ENCODE peak calls at places on chromosomes 3 and 15, in six cellular contexts. K, M, W, Z, R and H are unnamed samples.

GRCh38 chr3:115550285-115550741 is 73.0 kb upstream of the GAP43 start:
- DNase-seq in M (no peak), Z (no peak), K (no peak), R (no peak), W (no peak), H (no peak)

GRCh38 chr15:80597081-80597480 is 98.0 kb upstream of the ABHD17C start:
- DNase-seq in Z (no peak), R (no peak), K (no peak), W (no peak), M (peak; percentile 40), H (no peak)

GRCh38 chr3:99837715-99838114 is 20.1 kb downstream of the CMSS1 start:
- DNase-seq in W (no peak), R (no peak), Z (no peak), M (no peak), K (no peak), H (no peak)

GRCh38 chr3:132007617-132008016 is 27.2 kb downstream of the CPNE4 start:
- DNase-seq in R (no peak), W (no peak), Z (no peak), K (no peak), M (no peak), H (no peak)

GRCh38 chr3:14812196-14812785 is 6.5 kb upstream of the FGD5 start:
- DNase-seq in R (no peak), M (no peak), Z (no peak), K (no peak), W (no peak), H (no peak)

GRCh38 chr15:30816430-30816829 is 87.3 kb upstream of the FAN1 start:
- DNase-seq in M (no peak), Z (no peak), K (no peak), R (no peak), W (no peak), H (no peak)

GRCh38 chr3:158768361-158768787 is 33.5 kb upstream of the MFSD1 start:
- DNase-seq in Z (no peak), W (peak; percentile 76), M (peak; percentile 75), R (peak; percentile 63), K (no peak), H (peak; percentile 52)

GRCh38 chr3:10935846-10936631 is 56.5 kb upstream of the SLC6A1 start:
- DNase-seq in M (no peak), W (no peak), K (no peak), Z (no peak), R (no peak), H (no peak)

GRCh38 chr3:46986055-46986730 is 6.7 kb downstream of the NBEAL2 start:
- DNase-seq in R (no peak), K (no peak), M (no peak), Z (no peak), W (no peak), H (no peak)

GRCh38 chr15:58077427-58077826 is 11.9 kb upstream of the ALDH1A2 start:
- DNase-seq in R (no peak), W (peak; percentile 34), M (peak; percentile 48), K (no peak), Z (no peak), H (peak; percentile 49)

GRCh38 chr3:127733781-127734180 is 61.0 kb downstream of the ABTB1 start:
- DNase-seq in W (no peak), K (no peak), Z (no peak), M (no peak), R (no peak), H (no peak)

GRCh38 chr3:122975924-122976293 is 51.7 kb downstream of the SEMA5B start:
- DNase-seq in R (peak; percentile 29), W (no peak), K (no peak), M (no peak), Z (no peak), H (no peak)

GRCh38 chr15:38750816-38751215 is 186.2 kb upstream of the RASGRP1 start:
- DNase-seq in Z (no peak), R (no peak), M (no peak), W (no peak), K (no peak), H (no peak)

GRCh38 chr15:72168131-72168825 is 29.3 kb downstream of the GRAMD2A start:
- DNase-seq in R (peak; percentile 38), W (peak; percentile 90), Z (no peak), K (peak; percentile 5), M (peak; percentile 94), H (peak; percentile 84)

GRCh38 chr3:45942051-45942825 is 1.0 kb upstream of the CXCR6 start:
- DNase-seq in W (no peak), Z (no peak), M (no peak), R (peak; percentile 80), K (no peak), H (no peak)

GRCh38 chr3:171116802-171117395 is 90.4 kb upstream of the SLC2A2 start:
- DNase-seq in R (no peak), W (no peak), K (no peak), M (no peak), Z (no peak), H (peak; percentile 22)

GRCh38 chr3:184815046-184815930 is 3.3 kb downstream of the VPS8 start:
- DNase-seq in K (peak; percentile 72), Z (no peak), W (peak; percentile 89), M (no peak), R (peak; percentile 89), H (no peak)